ENCODE peak calls at places on chromosomes 7 and 10, in seven cellular contexts. One of them, this sample, is unnamed. For H3K4me1 and H3K27me3, the result is how much of the 10 kb centered on the place peaks cover.

GRCh38 chr7:14973712-14974428 is 71.3 kb upstream of the DGKB start:
- DNase-seq in fibroblast of lung: peak
- DNase-seq in neural progenitor cell: no peak
- DNase-seq in mammary epithelial cell: no peak
- DNase-seq in astrocyte: no peak
- DNase-seq in SK-N-SH: no peak
- DNase-seq in hepatocyte: no peak
- DNase-seq in this sample: no peak

GRCh38 chr10:126516515-126516914 is 128.2 kb upstream of the ADAM12 start:
- DNase-seq in mammary epithelial cell: no peak
- DNase-seq in fibroblast of lung: no peak
- DNase-seq in neural progenitor cell: no peak
- DNase-seq in hepatocyte: no peak
- DNase-seq in SK-N-SH: no peak
- DNase-seq in astrocyte: no peak
- DNase-seq in this sample: no peak

GRCh38 chr7:23462846-23463245 is 7.4 kb downstream of the IGF2BP3 start:
- DNase-seq in SK-N-SH: peak
- DNase-seq in fibroblast of lung: peak
- DNase-seq in neural progenitor cell: no peak
- DNase-seq in hepatocyte: peak
- DNase-seq in mammary epithelial cell: no peak
- DNase-seq in astrocyte: peak
- DNase-seq in this sample: peak

GRCh38 chr7:126040114-126041045 is 1110.8 kb upstream of the POT1 start:
- DNase-seq in fibroblast of lung: no peak
- DNase-seq in mammary epithelial cell: no peak
- DNase-seq in neural progenitor cell: peak
- DNase-seq in hepatocyte: no peak
- DNase-seq in astrocyte: no peak
- DNase-seq in SK-N-SH: no peak
- DNase-seq in this sample: no peak

GRCh38 chr7:108016841-108017775 is 14.1 kb upstream of the LAMB1 start:
- DNase-seq in astrocyte: no peak
- DNase-seq in SK-N-SH: peak
- DNase-seq in mammary epithelial cell: peak
- DNase-seq in neural progenitor cell: no peak
- DNase-seq in hepatocyte: peak
- DNase-seq in fibroblast of lung: peak
- DNase-seq in this sample: peak

GRCh38 chr10:624605-625334 is 64.7 kb downstream of the DIP2C start:
- DNase-seq in hepatocyte: peak
- DNase-seq in SK-N-SH: peak
- DNase-seq in mammary epithelial cell: peak
- DNase-seq in fibroblast of lung: peak
- DNase-seq in astrocyte: peak
- DNase-seq in neural progenitor cell: peak
- DNase-seq in this sample: peak

GRCh38 chr7:100483728-100484635 is at the start of gene NYAP1:
- DNase-seq in fibroblast of lung: peak
- DNase-seq in hepatocyte: peak
- DNase-seq in mammary epithelial cell: no peak
- DNase-seq in SK-N-SH: peak
- DNase-seq in neural progenitor cell: peak
- DNase-seq in astrocyte: no peak
- DNase-seq in this sample: peak

GRCh38 chr7:52764502-52765169 is 270.8 kb upstream of the POM121L12 start:
- DNase-seq in SK-N-SH: no peak
- DNase-seq in fibroblast of lung: no peak
- DNase-seq in hepatocyte: no peak
- DNase-seq in mammary epithelial cell: no peak
- DNase-seq in astrocyte: peak
- DNase-seq in neural progenitor cell: no peak
- DNase-seq in this sample: no peak

GRCh38 chr7:12719141-12719919 is 31.9 kb downstream of the ARL4A start:
- DNase-seq in SK-N-SH: no peak
- DNase-seq in neural progenitor cell: no peak
- DNase-seq in fibroblast of lung: peak
- DNase-seq in hepatocyte: no peak
- DNase-seq in astrocyte: peak
- DNase-seq in mammary epithelial cell: peak
- DNase-seq in this sample: peak

GRCh38 chr10:118832242-118832651 is 77.5 kb upstream of the CACUL1 start:
- DNase-seq in neural progenitor cell: no peak
- DNase-seq in astrocyte: no peak
- DNase-seq in hepatocyte: no peak
- DNase-seq in mammary epithelial cell: no peak
- DNase-seq in SK-N-SH: peak
- DNase-seq in fibroblast of lung: peak
- DNase-seq in this sample: no peak

GRCh38 chr10:96041146-96041545 is 2.2 kb upstream of the CCNJ start:
- DNase-seq in fibroblast of lung: no peak
- DNase-seq in mammary epithelial cell: no peak
- DNase-seq in astrocyte: no peak
- DNase-seq in hepatocyte: peak
- DNase-seq in neural progenitor cell: no peak
- DNase-seq in SK-N-SH: no peak
- DNase-seq in this sample: no peak

GRCh38 chr10:15385552-15386455 is 14.7 kb upstream of the FAM171A1 start:
- DNase-seq in SK-N-SH: no peak
- DNase-seq in astrocyte: no peak
- DNase-seq in hepatocyte: no peak
- DNase-seq in mammary epithelial cell: no peak
- DNase-seq in fibroblast of lung: no peak
- DNase-seq in neural progenitor cell: peak
- DNase-seq in this sample: no peak

GRCh38 chr10:124537166-124537725 is 75.6 kb downstream of the LHPP start:
- DNase-seq in SK-N-SH: no peak
- DNase-seq in hepatocyte: no peak
- DNase-seq in neural progenitor cell: no peak
- DNase-seq in mammary epithelial cell: no peak
- DNase-seq in astrocyte: no peak
- DNase-seq in fibroblast of lung: no peak
- DNase-seq in this sample: no peak
- H3K4me1 ChIP-seq in SK-N-SH: under half
- H3K4me1 ChIP-seq in hepatocyte: under half
- H3K4me1 ChIP-seq in neural progenitor cell: under half
- H3K4me1 ChIP-seq in mammary epithelial cell: under half
- H3K4me1 ChIP-seq in astrocyte: under half
- H3K4me1 ChIP-seq in fibroblast of lung: under half
- H3K4me1 ChIP-seq in this sample: under half

DNA sequence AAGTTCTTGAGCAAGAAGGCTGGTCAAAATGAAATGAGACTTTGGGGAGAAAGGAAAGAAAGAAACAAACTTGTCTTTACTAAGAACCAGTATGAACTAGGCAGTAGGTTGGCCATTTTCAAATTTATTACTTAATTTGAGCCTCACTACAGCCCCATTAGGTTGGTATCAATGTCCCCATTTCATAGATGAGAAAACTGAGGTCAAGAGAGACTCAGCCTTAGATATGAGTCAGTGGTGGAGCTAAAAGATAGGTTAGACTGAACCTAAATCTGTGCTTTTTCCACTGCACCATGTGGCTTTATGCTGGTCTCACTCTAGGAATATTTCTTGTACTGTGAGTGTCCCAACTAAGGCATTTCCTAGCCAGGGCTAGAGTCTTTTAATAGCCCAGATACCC is 8.8 kb downstream of the ZNF503 start:
- DNase-seq in mammary epithelial cell: no peak
- DNase-seq in neural progenitor cell: no peak
- DNase-seq in hepatocyte: no peak
- DNase-seq in astrocyte: no peak
- DNase-seq in fibroblast of lung: no peak
- DNase-seq in SK-N-SH: no peak
- DNase-seq in this sample: no peak
- H3K27me3 ChIP-seq in mammary epithelial cell: under half
- H3K27me3 ChIP-seq in neural progenitor cell: half or more
- H3K27me3 ChIP-seq in hepatocyte: under half
- H3K27me3 ChIP-seq in astrocyte: under half
- H3K27me3 ChIP-seq in fibroblast of lung: under half
- H3K27me3 ChIP-seq in SK-N-SH: under half
- H3K27me3 ChIP-seq in this sample: under half

DNA sequence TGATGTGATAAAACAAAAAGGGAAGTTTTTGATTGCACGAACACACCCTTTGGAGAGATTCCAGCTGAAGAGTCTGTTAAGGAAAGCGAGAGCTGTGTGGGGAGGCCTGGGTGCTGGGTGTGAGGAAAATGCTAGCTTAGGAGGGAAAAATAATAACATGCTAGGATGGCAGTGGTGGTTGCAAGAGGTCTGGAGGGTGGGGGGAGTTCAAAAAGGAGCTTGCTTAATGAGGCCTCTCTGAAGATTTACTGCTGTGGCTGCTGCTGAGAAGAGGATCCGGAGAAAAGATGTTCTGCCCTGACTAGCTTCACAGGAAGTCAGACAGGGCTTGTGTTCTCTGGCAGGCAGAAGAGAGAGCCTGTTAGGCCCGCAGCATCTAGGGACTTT is 101.7 kb downstream of the SAMD9 start:
- DNase-seq in hepatocyte: peak
- DNase-seq in SK-N-SH: no peak
- DNase-seq in mammary epithelial cell: no peak
- DNase-seq in neural progenitor cell: no peak
- DNase-seq in fibroblast of lung: peak
- DNase-seq in astrocyte: peak
- DNase-seq in this sample: no peak
- H2AFZ ChIP-seq in hepatocyte: no peak
- H2AFZ ChIP-seq in SK-N-SH: peak
- H2AFZ ChIP-seq in mammary epithelial cell: peak
- H2AFZ ChIP-seq in neural progenitor cell: peak
- H2AFZ ChIP-seq in fibroblast of lung: peak
- H2AFZ ChIP-seq in astrocyte: peak
- H2AFZ ChIP-seq in this sample: peak

GRCh38 chr10:80466724-80467326 is 12.7 kb downstream of the TSPAN14 start:
- DNase-seq in SK-N-SH: no peak
- DNase-seq in hepatocyte: no peak
- DNase-seq in astrocyte: no peak
- DNase-seq in mammary epithelial cell: no peak
- DNase-seq in fibroblast of lung: no peak
- DNase-seq in neural progenitor cell: no peak
- DNase-seq in this sample: peak
- H3K4me1 ChIP-seq in SK-N-SH: under half
- H3K4me1 ChIP-seq in hepatocyte: half or more
- H3K4me1 ChIP-seq in astrocyte: half or more
- H3K4me1 ChIP-seq in mammary epithelial cell: half or more
- H3K4me1 ChIP-seq in fibroblast of lung: under half
- H3K4me1 ChIP-seq in neural progenitor cell: half or more
- H3K4me1 ChIP-seq in this sample: under half

DNA sequence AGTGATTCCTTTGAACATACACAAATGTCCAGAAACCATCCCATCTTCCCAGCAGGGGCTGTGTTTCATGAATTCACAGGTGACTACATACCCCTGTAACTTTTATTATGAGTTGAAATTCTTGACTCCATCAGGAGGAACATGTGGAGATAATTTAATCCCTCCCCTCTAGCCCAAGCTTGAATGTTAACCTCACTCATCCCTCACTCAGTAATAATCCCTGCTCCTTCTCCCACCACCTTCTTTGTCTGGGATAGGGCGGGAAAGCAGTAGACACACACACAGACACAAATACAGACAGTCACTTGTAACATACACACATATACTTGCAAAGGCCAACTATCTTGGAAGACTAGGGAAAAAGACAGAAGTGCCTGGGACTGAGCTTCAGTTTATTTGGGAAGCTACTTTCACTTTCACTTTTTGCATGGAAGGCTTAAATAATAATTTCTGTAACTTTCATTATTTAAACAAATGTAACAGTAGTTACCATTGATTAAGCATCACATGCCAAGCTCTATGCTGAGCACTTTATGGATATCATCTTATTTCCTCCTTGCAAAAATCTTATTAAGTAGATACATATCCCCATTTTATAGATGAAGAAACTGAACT is 7.3 kb downstream of the AASS start:
- DNase-seq in SK-N-SH: no peak
- DNase-seq in astrocyte: no peak
- DNase-seq in fibroblast of lung: peak
- DNase-seq in neural progenitor cell: no peak
- DNase-seq in hepatocyte: no peak
- DNase-seq in mammary epithelial cell: peak
- DNase-seq in this sample: no peak
- H3K27me3 ChIP-seq in SK-N-SH: under half
- H3K27me3 ChIP-seq in astrocyte: under half
- H3K27me3 ChIP-seq in fibroblast of lung: under half
- H3K27me3 ChIP-seq in neural progenitor cell: under half
- H3K27me3 ChIP-seq in hepatocyte: under half
- H3K27me3 ChIP-seq in mammary epithelial cell: under half
- H3K27me3 ChIP-seq in this sample: under half

DNA sequence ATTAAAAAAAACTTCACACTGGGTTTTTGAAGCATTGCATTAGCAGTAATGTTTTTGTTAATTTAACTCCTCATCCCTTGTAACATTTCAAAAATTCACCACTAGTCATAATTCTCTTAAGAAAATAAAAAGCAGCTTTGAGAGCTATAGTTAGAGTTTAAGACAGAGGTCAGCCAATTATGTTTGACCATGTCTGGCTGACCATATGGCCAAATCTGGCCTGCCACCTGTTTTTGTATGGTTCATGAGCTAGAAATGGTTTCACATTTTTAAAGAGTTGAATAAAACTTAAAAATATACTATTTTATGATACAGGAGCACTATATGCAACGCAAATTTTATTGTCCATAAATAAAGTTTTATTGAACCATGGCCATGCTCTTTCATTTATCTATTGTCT is 73.0 kb upstream of the LRRTM3 start:
- DNase-seq in hepatocyte: no peak
- DNase-seq in neural progenitor cell: no peak
- DNase-seq in mammary epithelial cell: no peak
- DNase-seq in SK-N-SH: no peak
- DNase-seq in fibroblast of lung: no peak
- DNase-seq in astrocyte: no peak
- DNase-seq in this sample: no peak
- H2AFZ ChIP-seq in hepatocyte: no peak
- H2AFZ ChIP-seq in neural progenitor cell: no peak
- H2AFZ ChIP-seq in mammary epithelial cell: no peak
- H2AFZ ChIP-seq in SK-N-SH: no peak
- H2AFZ ChIP-seq in fibroblast of lung: no peak
- H2AFZ ChIP-seq in astrocyte: no peak
- H2AFZ ChIP-seq in this sample: no peak

GRCh38 chr10:68517188-68517587 is 10.1 kb downstream of the SLC25A16 start:
- DNase-seq in SK-N-SH: no peak
- DNase-seq in hepatocyte: peak
- DNase-seq in astrocyte: no peak
- DNase-seq in fibroblast of lung: peak
- DNase-seq in neural progenitor cell: no peak
- DNase-seq in mammary epithelial cell: no peak
- DNase-seq in this sample: no peak

DNA sequence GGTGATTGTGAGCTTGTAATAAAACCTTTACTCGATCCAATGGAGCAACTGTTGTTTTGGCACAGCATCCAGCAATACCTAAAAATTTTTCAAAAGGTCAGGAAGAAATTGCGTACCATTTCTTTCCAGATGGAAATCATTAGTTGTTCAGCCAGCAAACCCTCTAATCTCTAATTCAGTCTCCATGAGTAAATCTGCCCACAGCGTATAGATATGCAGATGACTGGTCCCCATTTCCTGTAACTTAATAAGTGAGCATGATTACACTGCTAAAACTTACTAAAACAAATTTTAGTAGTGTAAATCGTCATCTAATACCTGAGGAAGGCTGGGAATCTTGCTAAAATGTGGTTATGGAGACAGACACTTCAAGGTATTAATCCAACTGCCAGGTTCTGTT is 10.6 kb downstream of the SLC25A16 start:
- DNase-seq in SK-N-SH: peak
- DNase-seq in hepatocyte: no peak
- DNase-seq in fibroblast of lung: peak
- DNase-seq in mammary epithelial cell: no peak
- DNase-seq in neural progenitor cell: no peak
- DNase-seq in astrocyte: peak
- DNase-seq in this sample: peak
- H3K4me1 ChIP-seq in SK-N-SH: under half
- H3K4me1 ChIP-seq in hepatocyte: under half
- H3K4me1 ChIP-seq in fibroblast of lung: under half
- H3K4me1 ChIP-seq in mammary epithelial cell: under half
- H3K4me1 ChIP-seq in neural progenitor cell: under half
- H3K4me1 ChIP-seq in astrocyte: under half
- H3K4me1 ChIP-seq in this sample: under half

This sample was measured in osteoblast.